ENCODE peak calls at places on chromosomes 2 and 18, in eight cellular contexts. T is IMR-90; Y is effector memory CD4-positive, alpha-beta T cell; K is adipocyte; V is pancreas; M is heart right ventricle; W is upper lobe of right lung; L is adrenal gland. H is an unnamed sample. For H3K4me1, the result is how much of the 10 kb centered on the place peaks cover.

GRCh38 chr2:8352300-8352699 is 329.6 kb upstream of the ID2 start:
- DNase-seq in M (no peak), V (no peak), L (no peak), Y (no peak), W (no peak), T (peak), K (no peak), H (no peak)

GRCh38 chr18:11119550-11119949 is 29.8 kb downstream of the PIEZO2 start:
- DNase-seq in M (no peak), V (no peak), Y (no peak), K (peak), L (no peak), W (no peak), T (no peak), H (no peak)

GRCh38 chr2:79604748-79605147 is 91.9 kb downstream of the CTNNA2 start:
- DNase-seq in T (no peak), K (no peak), M (no peak), W (no peak), Y (no peak), V (no peak), L (no peak), H (no peak)

GRCh38 chr2:18362696-18363095 is 197.8 kb downstream of the RDH14 start:
- DNase-seq in K (peak), V (no peak), L (no peak), T (peak), M (no peak), Y (no peak), W (no peak), H (no peak)

GRCh38 chr2:11459816-11460215 is 6.1 kb downstream of the E2F6 start:
- DNase-seq in T (no peak), M (no peak), K (no peak), Y (no peak), W (no peak), V (no peak), L (no peak), H (no peak)

GRCh38 chr2:200367155-200367554 is 60.7 kb downstream of the SPATS2L start:
- DNase-seq in V (no peak), W (no peak), M (no peak), L (peak), K (peak), T (no peak), Y (no peak), H (no peak)

GRCh38 chr2:173157894-173158293 is 82.2 kb downstream of the MAP3K20 start:
- DNase-seq in K (no peak), L (no peak), W (no peak), V (no peak), M (no peak), T (no peak), Y (no peak), H (no peak)

GRCh38 chr18:48543228-48543627 is 4.4 kb downstream of the CTIF start:
- DNase-seq in Y (no peak), W (no peak), M (no peak), V (no peak), L (peak), K (no peak), T (no peak), H (no peak)

GRCh38 chr2:178047391-178047790 is 25.2 kb downstream of the PDE11A start:
- DNase-seq in T (no peak), K (no peak), M (no peak), Y (no peak), W (no peak), L (no peak), V (no peak), H (no peak)

GRCh38 chr2:84894131-84894586 is 11.3 kb upstream of the TMSB10 start:
- DNase-seq in Y (no peak), L (no peak), W (no peak), K (no peak), V (no peak), T (no peak), M (no peak), H (no peak)

GRCh38 chr18:2905802-2906521 is 59.2 kb downstream of the EMILIN2 start:
- DNase-seq in M (peak), W (peak), K (no peak), Y (peak), V (peak), L (peak), T (no peak), H (no peak)

GRCh38 chr2:66237470-66238354 is 197.2 kb upstream of the MEIS1 start:
- DNase-seq in W (no peak), V (no peak), Y (no peak), M (no peak), T (peak), L (no peak), K (no peak), H (no peak)

DNA sequence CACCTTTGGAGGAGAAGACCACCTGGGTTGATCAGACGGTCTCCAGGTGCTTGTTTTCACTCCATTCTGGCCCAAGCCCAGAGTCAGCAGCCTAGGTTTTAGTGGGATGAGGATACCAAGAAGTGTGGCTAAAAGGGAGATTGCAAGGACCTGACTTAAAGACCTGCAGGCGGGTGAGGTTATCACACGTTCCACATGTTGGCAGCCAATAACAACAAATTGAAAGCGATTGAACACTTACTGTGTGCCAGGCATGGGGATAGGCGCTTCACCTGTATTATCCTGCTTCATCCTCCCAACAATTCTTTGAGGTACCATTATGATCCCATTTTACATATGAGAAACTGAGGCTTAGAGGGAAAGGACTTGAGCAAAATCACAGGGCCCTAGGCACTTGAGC is 5.0 kb downstream of the ARL4C start:
- DNase-seq in Y (no peak), L (no peak), V (no peak), K (no peak), W (no peak), M (no peak), T (no peak), H (no peak)
- H3K4me3 ChIP-seq in Y (peak), L (no peak), V (no peak), K (no peak), W (peak), M (no peak), T (no peak), H (peak)

DNA sequence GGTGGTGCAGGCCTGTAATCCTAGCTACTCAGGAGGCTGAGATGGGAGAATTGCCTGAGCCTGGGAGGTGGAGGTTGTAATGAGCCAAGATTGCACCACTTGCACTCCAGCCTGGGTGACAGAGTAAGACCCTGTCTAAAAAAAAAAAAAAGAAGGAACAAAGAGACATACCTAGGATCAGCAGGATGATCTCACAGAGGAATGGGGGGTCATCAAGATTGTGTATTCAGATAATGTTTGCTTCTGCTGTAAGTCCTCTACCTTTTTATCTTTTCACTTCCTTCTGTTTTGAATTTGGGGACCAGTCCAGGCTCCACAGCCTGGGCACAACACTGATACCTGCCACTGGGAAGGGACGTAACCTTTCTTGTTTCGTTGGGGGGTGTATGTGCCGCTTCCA is 53.2 kb downstream of the MAP4K4 start:
- DNase-seq in V (no peak), T (no peak), W (no peak), L (no peak), Y (no peak), M (no peak), K (no peak), H (no peak)
- H3K4me1 ChIP-seq in V (under half), T (under half), W (half or more), L (under half), Y (under half), M (half or more), K (half or more), H (under half)

DNA sequence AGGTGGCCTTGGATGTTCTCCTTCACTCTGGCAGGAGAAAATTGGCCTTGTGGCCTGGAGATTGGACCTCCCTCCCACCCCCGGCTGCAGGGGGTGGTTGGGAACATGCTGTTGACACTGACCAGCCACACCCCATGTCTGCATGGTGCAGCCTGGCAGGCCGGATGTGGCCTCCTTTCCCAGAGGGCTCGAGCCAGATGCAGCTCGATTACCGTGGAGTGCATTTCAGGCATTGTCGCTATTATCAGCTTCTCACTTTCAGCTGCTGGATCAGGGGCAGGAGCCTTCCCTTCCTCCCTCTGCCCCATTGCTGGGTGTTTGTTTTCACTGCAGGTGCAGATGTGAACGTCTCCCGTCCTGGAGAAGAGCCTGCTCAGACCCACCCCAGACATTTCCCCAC is 211.0 kb upstream of the SIX2 start:
- DNase-seq in K (no peak), T (no peak), Y (no peak), V (no peak), L (no peak), W (no peak), M (no peak), H (no peak)
- H3K4me3 ChIP-seq in K (no peak), T (no peak), Y (no peak), V (no peak), L (no peak), W (no peak), M (no peak), H (no peak)

GRCh38 chr2:113240150-113240914 is 38.4 kb downstream of the PAX8 start:
- DNase-seq in Y (no peak), K (peak), W (peak), L (peak), T (peak), V (peak), M (peak), H (peak)
- H3K4me1 ChIP-seq in Y (under half), K (under half), W (under half), L (under half), T (under half), V (under half), M (under half), H (under half)

GRCh38 chr2:24577481-24577880 is 86.4 kb downstream of the NCOA1 start:
- DNase-seq in L (no peak), V (no peak), M (no peak), K (no peak), W (no peak), T (no peak), Y (no peak), H (no peak)
- H3K4me3 ChIP-seq in L (no peak), V (no peak), M (no peak), K (no peak), W (no peak), T (no peak), Y (no peak), H (no peak)